ENCODE peak calls at places on chromosomes 16 and 17, in four cellular contexts. One of them, this sample, is unnamed.
A peak's percentile ranks its signal among the peaks of the same experiment; 100 is the strongest.

GRCh38 chr17:77613627-77614026 is 344.9 kb upstream of the TNRC6C start:
- DNase-seq in fibroblast of the aortic adventitia: no peak
- DNase-seq in natural killer cell: no peak
- DNase-seq in NCI-H1048: no peak
- DNase-seq in this sample: no peak

GRCh38 chr16:89117239-89117974 is 23.8 kb downstream of the ACSF3 start:
- DNase-seq in fibroblast of the aortic adventitia: no peak
- DNase-seq in natural killer cell: no peak
- DNase-seq in NCI-H1048: no peak
- DNase-seq in this sample: no peak

GRCh38 chr16:84143784-84144199 is 1.2 kb downstream of the HSDL1 start:
- DNase-seq in fibroblast of the aortic adventitia: no peak
- DNase-seq in natural killer cell: no peak
- DNase-seq in NCI-H1048: no peak
- DNase-seq in this sample: no peak

GRCh38 chr16:80931985-80932720 is 74.5 kb downstream of the CMC2 start:
- DNase-seq in fibroblast of the aortic adventitia: peak; percentile 83
- DNase-seq in natural killer cell: no peak
- DNase-seq in NCI-H1048: no peak
- DNase-seq in this sample: no peak

GRCh38 chr17:6752068-6752909 is 3.6 kb upstream of the XAF1 start:
- DNase-seq in fibroblast of the aortic adventitia: peak; percentile 100
- DNase-seq in natural killer cell: no peak
- DNase-seq in NCI-H1048: no peak
- DNase-seq in this sample: no peak

GRCh38 chr16:79788949-79789348 is 188.4 kb upstream of the MAF start:
- DNase-seq in fibroblast of the aortic adventitia: no peak
- DNase-seq in natural killer cell: no peak
- DNase-seq in NCI-H1048: no peak
- DNase-seq in this sample: no peak

GRCh38 chr17:48804936-48805411 is 12.1 kb downstream of the TTLL6 start:
- DNase-seq in fibroblast of the aortic adventitia: peak; percentile 52
- DNase-seq in natural killer cell: peak; percentile 54
- DNase-seq in NCI-H1048: no peak
- DNase-seq in this sample: no peak

GRCh38 chr16:68005786-68006286 is 6.6 kb upstream of the DPEP2 start:
- DNase-seq in fibroblast of the aortic adventitia: no peak
- DNase-seq in natural killer cell: peak; percentile 53
- DNase-seq in NCI-H1048: no peak
- DNase-seq in this sample: no peak

GRCh38 chr16:621526-622105 is 9.2 kb upstream of the WFIKKN1 start:
- DNase-seq in fibroblast of the aortic adventitia: no peak
- DNase-seq in natural killer cell: no peak
- DNase-seq in NCI-H1048: no peak
- DNase-seq in this sample: no peak

GRCh38 chr17:69523252-69523861 is 108.9 kb downstream of the MAP2K6 start:
- DNase-seq in fibroblast of the aortic adventitia: peak; percentile 64
- DNase-seq in natural killer cell: no peak
- DNase-seq in NCI-H1048: no peak
- DNase-seq in this sample: no peak

GRCh38 chr16:55297910-55298175 is 26.2 kb upstream of the IRX6 start:
- DNase-seq in fibroblast of the aortic adventitia: peak; percentile 8
- DNase-seq in natural killer cell: no peak
- DNase-seq in NCI-H1048: no peak
- DNase-seq in this sample: no peak

GRCh38 chr17:17811381-17812210 is 25.2 kb downstream of the SREBF1 start:
- DNase-seq in fibroblast of the aortic adventitia: no peak
- DNase-seq in natural killer cell: no peak
- DNase-seq in NCI-H1048: no peak
- DNase-seq in this sample: no peak

GRCh38 chr17:72456026-72456569 is 335.3 kb downstream of the SOX9 start:
- DNase-seq in fibroblast of the aortic adventitia: peak; percentile 59
- DNase-seq in natural killer cell: no peak
- DNase-seq in NCI-H1048: no peak
- DNase-seq in this sample: no peak

GRCh38 chr17:37691807-37692206 is 48.6 kb upstream of the DDX52 start:
- DNase-seq in fibroblast of the aortic adventitia: no peak
- DNase-seq in natural killer cell: no peak
- DNase-seq in NCI-H1048: no peak
- DNase-seq in this sample: no peak

GRCh38 chr17:42459256-42459982 is 741 bp downstream of the ATP6V0A1 start:
- DNase-seq in fibroblast of the aortic adventitia: peak; percentile 67
- DNase-seq in natural killer cell: no peak
- DNase-seq in NCI-H1048: no peak
- DNase-seq in this sample: no peak

GRCh38 chr17:37519241-37519985 is 29.7 kb downstream of the DUSP14 start:
- DNase-seq in fibroblast of the aortic adventitia: peak; percentile 24
- DNase-seq in natural killer cell: no peak
- DNase-seq in NCI-H1048: no peak
- DNase-seq in this sample: no peak

GRCh38 chr16:88616320-88616719 is 22.1 kb upstream of the IL17C start:
- DNase-seq in fibroblast of the aortic adventitia: no peak
- DNase-seq in natural killer cell: no peak
- DNase-seq in NCI-H1048: no peak
- DNase-seq in this sample: no peak

GRCh38 chr17:49741009-49741691 is 22.8 kb downstream of the FAM117A start:
- DNase-seq in fibroblast of the aortic adventitia: peak; percentile 53
- DNase-seq in natural killer cell: no peak
- DNase-seq in NCI-H1048: no peak
- DNase-seq in this sample: no peak

GRCh38 chr17:50161911-50162288 is 3.9 kb upstream of the SGCA start:
- DNase-seq in fibroblast of the aortic adventitia: no peak
- DNase-seq in natural killer cell: no peak
- DNase-seq in NCI-H1048: no peak
- DNase-seq in this sample: no peak

GRCh38 chr17:8991514-8992285 is 26.2 kb upstream of the PIK3R5 start:
- DNase-seq in fibroblast of the aortic adventitia: peak; percentile 70
- DNase-seq in natural killer cell: peak; percentile 44
- DNase-seq in NCI-H1048: no peak
- DNase-seq in this sample: no peak

GRCh38 chr16:68412061-68412460 is 36.2 kb downstream of the SMPD3 start:
- DNase-seq in fibroblast of the aortic adventitia: no peak
- DNase-seq in natural killer cell: no peak
- DNase-seq in NCI-H1048: no peak
- DNase-seq in this sample: no peak

GRCh38 chr17:68863091-68863652 is 92.0 kb downstream of the ABCA8 start:
- DNase-seq in fibroblast of the aortic adventitia: no peak
- DNase-seq in natural killer cell: no peak
- DNase-seq in NCI-H1048: no peak
- DNase-seq in this sample: no peak

GRCh38 chr17:7747586-7747985 is 30.0 kb downstream of the DNAH2 start:
- DNase-seq in fibroblast of the aortic adventitia: peak; percentile 95
- DNase-seq in natural killer cell: no peak
- DNase-seq in NCI-H1048: no peak
- DNase-seq in this sample: no peak

GRCh38 chr17:6327007-6327406 is 107.9 kb downstream of the AIPL1 start:
- DNase-seq in fibroblast of the aortic adventitia: no peak
- DNase-seq in natural killer cell: no peak
- DNase-seq in NCI-H1048: no peak
- DNase-seq in this sample: no peak

GRCh38 chr17:32931686-32932085 is 3.7 kb downstream of the TMEM98 start:
- DNase-seq in fibroblast of the aortic adventitia: no peak
- DNase-seq in natural killer cell: no peak
- DNase-seq in NCI-H1048: no peak
- DNase-seq in this sample: no peak

GRCh38 chr17:10739341-10739905 is 9.6 kb upstream of the TMEM220 start:
- DNase-seq in fibroblast of the aortic adventitia: no peak
- DNase-seq in natural killer cell: no peak
- DNase-seq in NCI-H1048: no peak
- DNase-seq in this sample: no peak

GRCh38 chr17:79646721-79647455 is 36.0 kb upstream of the RBFOX3 start:
- DNase-seq in fibroblast of the aortic adventitia: no peak
- DNase-seq in natural killer cell: no peak
- DNase-seq in NCI-H1048: no peak
- DNase-seq in this sample: no peak

GRCh38 chr17:36934759-36935630 is 2.3 kb upstream of the LHX1 start:
- DNase-seq in fibroblast of the aortic adventitia: no peak
- DNase-seq in natural killer cell: peak; percentile 38
- DNase-seq in NCI-H1048: no peak
- DNase-seq in this sample: no peak

GRCh38 chr17:79632432-79632735 is 21.5 kb upstream of the RBFOX3 start:
- DNase-seq in fibroblast of the aortic adventitia: no peak
- DNase-seq in natural killer cell: peak; percentile 1
- DNase-seq in NCI-H1048: no peak
- DNase-seq in this sample: no peak

GRCh38 chr17:57823469-57824401 is 26.1 kb downstream of the MRPS23 start:
- DNase-seq in fibroblast of the aortic adventitia: peak; percentile 21
- DNase-seq in natural killer cell: no peak
- DNase-seq in NCI-H1048: no peak
- DNase-seq in this sample: no peak

This sample was measured in cortex of kidney.